ENCODE peak calls at places on chromosome 17, in five cellular contexts. P is PC-3, I is PC-9, T is RWPE2, E is GM23248. G is an unnamed sample. For H3K4me1, the result is how much of the 10 kb centered on the place peaks cover.

GRCh38 chr17:13222931-13223330 is 205.1 kb upstream of the ELAC2 start:
- DNase-seq in T (no peak), I (no peak), P (no peak), E (no peak), G (no peak)

GRCh38 chr17:19243838-19244237 is 6.7 kb downstream of the EPN2 start:
- DNase-seq in E (no peak), I (no peak), T (no peak), P (no peak), G (no peak)

GRCh38 chr17:17051791-17052461 is 9.7 kb downstream of the MPRIP start:
- DNase-seq in E (peak), T (no peak), P (no peak), I (peak), G (no peak)

GRCh38 chr17:36938566-36939058 is 1.3 kb downstream of the LHX1 start:
- DNase-seq in E (no peak), T (peak), I (no peak), P (no peak), G (peak)

GRCh38 chr17:14197582-14197981 is 39.1 kb downstream of the CDRT15 start:
- DNase-seq in T (no peak), I (no peak), P (no peak), E (no peak), G (no peak)

GRCh38 chr17:42224651-42225050 is 30.4 kb upstream of the GHDC start:
- DNase-seq in T (no peak), I (no peak), P (no peak), E (no peak), G (no peak)

GRCh38 chr17:75854111-75854748 is 905 bp downstream of the WBP2 start:
- DNase-seq in T (no peak), I (peak), E (peak), P (peak), G (no peak)

GRCh38 chr17:81194225-81194760 is 28.3 kb upstream of the AATK start:
- DNase-seq in T (no peak), P (no peak), E (no peak), I (no peak), G (no peak)

GRCh38 chr17:35170968-35171771 is 23.0 kb downstream of the SLC35G3 start:
- DNase-seq in I (no peak), P (peak), T (no peak), E (peak), G (peak)

GRCh38 chr17:71975998-71976649 is 144.7 kb upstream of the SOX9 start:
- DNase-seq in E (peak), P (peak), T (peak), I (peak), G (no peak)

GRCh38 chr17:68709995-68710780 is 109.0 kb upstream of the FAM20A start:
- DNase-seq in T (no peak), E (peak), P (no peak), I (no peak), G (no peak)

GRCh38 chr17:57641761-57642160 is 103.3 kb downstream of the CCDC182 start:
- DNase-seq in T (no peak), I (no peak), E (no peak), P (no peak), G (no peak)

GRCh38 chr17:50186661-50187402 is 14.6 kb downstream of the COL1A1 start:
- DNase-seq in I (no peak), E (peak), P (no peak), T (no peak), G (no peak)

GRCh38 chr17:21213491-21214014 is 408 bp downstream of the TMEM11 start:
- DNase-seq in T (no peak), I (no peak), E (peak), P (no peak), G (no peak)

GRCh38 chr17:83160443-83161297 is 81.3 kb downstream of the METRNL start:
- DNase-seq in T (peak), P (no peak), I (no peak), E (no peak), G (no peak)

DNA sequence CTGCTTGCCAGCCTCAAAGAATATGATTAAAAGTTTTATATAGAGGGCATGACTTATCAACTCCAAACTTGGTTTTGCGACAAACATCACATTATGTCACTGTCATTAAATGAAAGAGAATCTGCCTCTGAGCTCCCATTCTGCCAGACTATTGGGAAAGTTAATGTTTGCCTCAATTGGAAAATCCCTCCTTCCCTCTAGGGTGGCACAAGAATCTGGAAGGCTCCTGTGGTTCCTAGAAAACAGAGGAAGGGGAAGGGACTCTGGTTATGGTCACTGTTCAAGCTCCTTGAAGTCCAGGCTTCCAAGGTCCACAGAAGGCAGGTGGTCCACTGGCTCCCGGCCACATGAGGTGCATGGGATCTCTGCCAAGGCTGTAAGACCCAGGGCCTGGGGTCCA is 50.5 kb upstream of the TEX2 start:
- DNase-seq in P (no peak), T (no peak), I (no peak), E (no peak), G (no peak)
- H3K4me3 ChIP-seq in P (no peak), T (no peak), I (no peak), E (no peak), G (no peak)

GRCh38 chr17:40816569-40816968 is 5.8 kb downstream of the KRT10 start:
- DNase-seq in P (no peak), I (no peak), T (no peak), E (no peak), G (no peak)
- H3K27ac ChIP-seq in P (no peak), I (no peak), T (no peak), E (no peak), G (no peak)

GRCh38 chr17:74336307-74336706 is 10.3 kb downstream of the KIF19 start:
- DNase-seq in E (no peak), T (no peak), P (no peak), I (no peak), G (no peak)

GRCh38 chr17:74332763-74333220 is 6.8 kb downstream of the KIF19 start:
- DNase-seq in E (no peak), T (no peak), P (no peak), I (no peak), G (no peak)

GRCh38 chr17:74337834-74338500 is 11.9 kb downstream of the KIF19 start:
- DNase-seq in T (no peak), P (no peak), E (no peak), I (no peak), G (no peak)

GRCh38 chr17:74334393-74335039 is 8.5 kb downstream of the KIF19 start:
- DNase-seq in T (no peak), I (no peak), P (no peak), E (peak), G (no peak)

DNA sequence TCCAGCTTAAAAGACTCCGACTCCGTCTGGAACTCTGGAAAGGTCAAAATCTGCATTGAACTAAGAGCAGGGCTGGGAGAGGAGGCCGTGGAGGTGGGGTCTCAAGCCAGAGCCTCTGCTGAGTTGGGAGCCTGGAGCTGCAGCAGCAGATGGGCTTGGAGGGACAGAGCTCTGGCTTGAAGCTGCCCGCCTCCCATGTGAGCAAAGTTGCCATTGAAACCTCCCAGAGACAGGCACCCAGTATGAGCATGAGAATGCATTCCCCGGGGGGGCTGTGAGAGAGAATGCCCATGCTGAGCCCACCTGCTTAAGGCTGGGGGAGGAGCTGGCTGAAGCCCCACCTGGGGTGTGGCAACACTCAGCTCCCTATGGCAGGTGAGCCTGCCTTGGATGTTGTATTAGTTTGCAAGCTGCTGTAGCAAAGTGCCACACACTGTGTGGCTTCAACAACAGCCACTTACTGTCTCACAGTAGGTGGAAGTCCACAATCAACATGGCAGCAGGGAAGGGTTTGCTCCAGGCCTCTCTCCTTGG is 9.6 kb downstream of the KIF19 start:
- DNase-seq in P (no peak), E (no peak), T (no peak), I (no peak), G (no peak)
- H3K4me1 ChIP-seq in P (under half), E (under half), T (under half), I (under half), G (under half)

GRCh38 chr17:1229354-1229890 is 40.8 kb upstream of the BHLHA9 start:
- DNase-seq in T (no peak), P (no peak), I (no peak), E (peak), G (no peak)
- H3K4me3 ChIP-seq in T (peak), P (peak), I (peak), E (peak), G (no peak)

GRCh38 chr17:2945299-2945698 is 118.1 kb downstream of the OR1D5 start:
- DNase-seq in T (no peak), E (no peak), P (no peak), I (no peak), G (no peak)
- H3K27ac ChIP-seq in T (no peak), E (no peak), P (no peak), I (no peak), G (no peak)

G was measured in CD4-positive, alpha-beta memory T cell.